ENCODE peak calls at places on chromosome 6, in five cellular contexts. D is CD8-positive, alpha-beta T cell; C is OCI-LY7; B is lower lobe of right lung; W is hepatocyte. Q is an unnamed sample.
A peak's percentile ranks its signal among the peaks of the same experiment; 100 is the strongest.

GRCh38 chr6:51107769-51108203 is 289.1 kb downstream of the TFAP2B start:
- DNase-seq in B (no peak), D (no peak), W (no peak), C (no peak), Q (no peak)

GRCh38 chr6:145247677-145248419 is 487.5 kb downstream of the EPM2A start:
- DNase-seq in D (no peak), B (no peak), C (no peak), W (no peak), Q (no peak)

GRCh38 chr6:151388997-151389639 is 2.2 kb downstream of the ZBTB2 start:
- DNase-seq in B (no peak), D (no peak), C (no peak), W (peak; percentile 22), Q (no peak)

GRCh38 chr6:13284646-13285045 is 43.7 kb downstream of the TBC1D7 start:
- DNase-seq in D (no peak), B (no peak), W (no peak), C (no peak), Q (no peak)

GRCh38 chr6:150250826-150251225 is 108.0 kb downstream of the PPP1R14C start:
- DNase-seq in B (no peak), W (peak; percentile 18), C (no peak), D (no peak), Q (no peak)

GRCh38 chr6:96499781-96500180 is 21.8 kb upstream of the UFL1 start:
- DNase-seq in W (no peak), D (peak; percentile 86), B (no peak), C (peak; percentile 64), Q (no peak)

GRCh38 chr6:4350571-4351505 is 215.5 kb upstream of the ECI2 start:
- DNase-seq in D (no peak), W (no peak), C (no peak), B (no peak), Q (no peak)

GRCh38 chr6:52514514-52514913 is 62.3 kb downstream of the TRAM2 start:
- DNase-seq in W (peak; percentile 52), C (no peak), D (no peak), B (no peak), Q (no peak)

GRCh38 chr6:14927398-14927797 is 318.5 kb upstream of the JARID2 start:
- DNase-seq in B (no peak), W (no peak), D (no peak), C (no peak), Q (no peak)

GRCh38 chr6:113732384-113732966 is 124.7 kb upstream of the MARCKS start:
- DNase-seq in C (no peak), B (no peak), W (peak; percentile 30), D (no peak), Q (no peak)

GRCh38 chr6:84791233-84791632 is 26.8 kb upstream of the TBX18 start:
- DNase-seq in B (no peak), W (no peak), D (no peak), C (no peak), Q (no peak)

GRCh38 chr6:11413728-11414127 is 123.8 kb upstream of the TMEM170B start:
- DNase-seq in D (no peak), W (no peak), C (no peak), B (no peak), Q (no peak)

DNA sequence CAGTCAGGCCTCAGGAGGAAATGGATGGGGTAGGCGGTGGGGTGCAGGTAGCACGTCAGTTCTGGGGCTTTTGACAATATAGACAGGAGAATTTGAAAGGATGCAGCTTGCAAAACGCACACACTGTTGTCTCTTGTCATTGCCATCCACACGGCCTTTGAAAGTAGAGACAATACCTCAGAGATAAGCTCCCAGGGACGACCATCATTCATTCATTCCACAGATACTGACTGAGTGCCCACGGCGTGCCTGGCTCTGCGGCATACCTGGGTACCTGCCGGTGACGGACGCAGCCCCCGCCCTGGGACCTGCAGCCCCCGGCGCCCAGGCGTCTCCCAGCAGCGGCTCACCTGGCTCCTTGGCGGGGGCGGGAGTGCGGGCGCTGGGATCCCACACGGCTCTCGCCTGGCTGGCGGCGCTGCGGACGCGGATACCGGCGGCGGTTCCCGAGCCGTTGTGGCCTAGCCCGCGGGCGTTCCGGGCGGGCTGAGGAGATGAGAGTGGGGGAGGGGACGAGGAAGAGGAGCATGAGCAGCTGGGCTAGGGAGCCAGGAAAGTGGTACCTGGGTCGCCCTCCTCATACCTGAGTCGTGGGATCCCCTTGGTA is at the start of gene SLC26A8:
- DNase-seq in C (no peak), W (peak; percentile 41), D (no peak), B (no peak), Q (no peak)
- H3K4me3 ChIP-seq in C (no peak within 1 kb of the TSS), W (no peak within 1 kb of the TSS), D (no peak within 1 kb of the TSS), B (no peak within 1 kb of the TSS), Q (no peak within 1 kb of the TSS)

DNA sequence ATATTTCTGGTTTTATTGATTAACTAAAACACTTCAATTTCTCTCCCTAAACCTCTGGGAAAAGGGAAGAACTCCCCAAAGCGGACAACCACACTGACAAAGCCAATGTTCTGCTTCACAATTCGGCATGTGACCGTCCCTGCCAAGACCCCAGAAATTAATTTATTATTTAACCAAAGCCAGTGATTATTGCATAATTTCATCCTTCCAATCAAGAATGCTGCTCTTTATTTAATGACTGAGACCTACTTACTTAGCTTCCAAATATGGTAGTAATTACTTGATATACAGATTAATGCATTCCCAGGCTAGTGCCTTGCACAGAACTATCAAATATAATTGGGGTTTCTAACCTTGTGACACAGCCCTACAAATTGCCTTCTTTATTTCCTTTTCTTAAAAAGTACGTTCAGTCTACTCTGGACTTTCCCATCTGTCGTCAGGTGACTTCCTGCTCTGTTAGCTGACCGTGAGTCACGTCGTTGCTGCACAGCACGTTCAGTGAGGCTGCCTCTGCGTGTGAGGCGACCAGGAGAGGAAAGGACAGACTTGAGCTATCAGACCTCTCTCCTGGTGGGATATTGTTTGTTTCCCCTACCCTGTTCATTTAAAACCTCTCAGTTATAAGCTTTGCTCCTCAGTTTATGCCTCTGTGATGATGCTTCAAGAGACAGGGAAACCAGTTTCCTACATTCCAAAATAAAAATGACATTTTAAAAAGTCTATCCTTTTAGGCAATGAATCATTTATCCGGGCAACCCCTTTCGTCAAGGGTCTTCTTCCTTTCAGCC is 55.7 kb upstream of the TNFAIP3 start:
- DNase-seq in W (peak; percentile 89), B (peak; percentile 86), C (peak; percentile 59), D (peak; percentile 83), Q (peak; percentile 55)
- H3K4me3 ChIP-seq in W (no peak overlapping the region), B (peak overlapping the region; percentile 6), C (no peak overlapping the region), D (peak overlapping the region; percentile 10), Q (no peak overlapping the region)

DNA sequence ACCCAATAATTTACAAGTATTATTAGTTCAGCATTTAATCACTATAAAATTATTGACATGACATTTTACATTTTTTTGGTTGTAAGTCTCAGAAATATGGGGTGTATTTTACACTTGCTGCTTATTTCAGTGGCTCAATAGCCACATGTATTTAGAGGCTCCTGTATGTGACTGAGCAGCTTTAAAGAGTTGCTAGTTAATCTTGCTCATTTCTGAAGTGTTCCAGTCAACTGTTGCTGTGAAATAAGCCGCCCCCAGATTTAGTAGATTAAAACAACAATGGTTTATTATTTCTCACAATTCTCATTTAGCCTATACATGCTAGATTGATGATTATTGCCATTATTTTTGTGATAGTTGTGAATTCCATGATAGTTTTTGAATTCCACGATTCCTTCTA is 23.0 kb downstream of the CD109 start:
- DNase-seq in C (no peak), D (no peak), W (no peak), B (no peak), Q (no peak)
- H3K4me3 ChIP-seq in C (no peak overlapping the region), D (no peak overlapping the region), W (no peak overlapping the region), B (no peak overlapping the region), Q (no peak overlapping the region)

GRCh38 chr6:31899882-31900722 is 1.8 kb downstream of the ZBTB12 start:
- DNase-seq in W (no peak), C (no peak), D (no peak), B (no peak), Q (no peak)
- H3K4me3 ChIP-seq in W (no peak overlapping the region), C (no peak overlapping the region), D (no peak overlapping the region), B (no peak overlapping the region), Q (no peak overlapping the region)

GRCh38 chr6:22943331-22943730 is 374.0 kb downstream of the HDGFL1 start:
- DNase-seq in B (no peak), W (no peak), D (no peak), C (no peak), Q (no peak)

GRCh38 chr6:22940571-22941290 is 371.4 kb downstream of the HDGFL1 start:
- DNase-seq in C (no peak), W (no peak), B (no peak), D (no peak), Q (no peak)
- H3K4me3 ChIP-seq in C (no peak overlapping the region), W (no peak overlapping the region), B (no peak overlapping the region), D (no peak overlapping the region), Q (no peak overlapping the region)

DNA sequence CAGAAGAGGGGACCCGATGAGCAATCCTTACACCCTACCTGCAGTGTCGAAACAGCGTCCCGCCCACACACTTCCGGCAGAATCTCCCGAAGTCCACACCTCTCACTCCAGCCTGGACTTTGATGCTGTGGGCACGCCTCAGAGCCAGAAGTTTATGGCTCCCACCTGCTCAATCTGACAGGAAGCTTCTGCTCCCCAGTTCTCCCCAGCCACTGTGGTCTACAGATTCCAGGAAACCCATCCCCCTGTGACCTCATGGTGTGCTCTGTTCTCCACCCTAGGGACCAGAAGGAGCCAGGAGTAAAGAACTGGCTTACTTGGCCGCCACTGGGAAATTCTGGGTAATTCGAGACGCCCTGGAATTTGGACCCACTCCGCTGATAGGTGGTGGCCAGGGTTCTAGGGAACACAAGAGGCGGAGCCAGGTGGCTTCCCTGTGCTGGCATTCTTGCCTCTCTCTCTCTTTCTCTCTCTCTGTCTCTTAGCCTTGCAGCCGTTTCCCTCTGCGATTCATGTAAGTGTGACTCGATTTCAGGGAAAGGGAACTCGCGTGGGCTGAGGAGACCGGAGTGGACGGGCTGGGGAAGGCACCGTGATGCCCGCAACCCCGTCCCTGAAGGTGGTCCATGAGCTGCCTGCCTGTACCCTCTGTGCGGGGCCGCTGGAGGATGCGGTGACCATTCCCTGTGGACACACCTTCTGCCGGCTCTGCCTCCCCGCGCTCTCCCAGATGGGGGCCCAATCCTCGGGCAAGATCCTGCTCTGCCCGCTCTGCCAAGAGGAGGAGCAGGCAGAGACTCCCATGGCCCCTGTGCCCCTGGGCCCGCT is at the start of gene TRIM15:
- DNase-seq in W (peak; percentile 78), C (no peak), D (no peak), B (no peak), Q (no peak)
- H3K4me3 ChIP-seq in W (no peak within 1 kb of the TSS), C (no peak within 1 kb of the TSS), D (no peak within 1 kb of the TSS), B (no peak within 1 kb of the TSS), Q (peak within 1 kb of the TSS; percentile 52)

GRCh38 chr6:170022827-170023619 is 267.9 kb downstream of the DLL1 start:
- DNase-seq in D (no peak), W (no peak), C (no peak), B (no peak), Q (no peak)
- H3K4me3 ChIP-seq in D (no peak overlapping the region), W (no peak overlapping the region), C (no peak overlapping the region), B (peak overlapping the region; percentile 35), Q (no peak overlapping the region)

DNA sequence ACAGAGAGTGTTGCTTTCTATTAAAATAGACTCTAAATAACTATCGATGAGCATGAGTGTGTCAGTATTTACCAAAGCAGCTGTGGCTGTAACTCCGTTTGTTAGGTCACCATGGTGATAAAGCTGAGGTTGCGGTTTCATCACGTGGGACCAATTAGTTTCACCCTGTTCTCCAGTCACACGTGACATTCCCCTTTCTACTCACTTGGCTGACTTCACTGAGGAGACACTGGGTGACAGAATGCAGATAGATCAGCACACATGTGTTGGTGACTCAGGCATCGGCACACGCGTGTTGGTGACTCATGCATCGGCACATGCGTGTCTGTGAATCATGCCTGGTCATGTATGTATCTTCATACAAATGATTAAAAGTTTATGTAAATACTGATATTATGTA is 285.4 kb downstream of the THBS2 start:
- DNase-seq in B (no peak), D (peak; percentile 29), W (peak; percentile 29), C (peak; percentile 5), Q (no peak)
- H3K4me3 ChIP-seq in B (no peak overlapping the region), D (no peak overlapping the region), W (no peak overlapping the region), C (no peak overlapping the region), Q (no peak overlapping the region)